ENCODE peak calls at places on chromosomes 4 and X, in four cellular contexts. B, S, R and V are unnamed samples.

GRCh38 chr4:123997116-123997515 is 600.5 kb downstream of the SPRY1 start:
- DNase-seq in B (peak; percentile 39), S (no peak), R (no peak), V (no peak)

GRCh38 chr4:37726666-37727065 is 40.5 kb upstream of the RELL1 start:
- DNase-seq in B (no peak), S (no peak), R (no peak), V (no peak)

GRCh38 chrX:23989689-23990088 is 37.3 kb downstream of the KLHL15 start:
- DNase-seq in B (no peak), S (no peak), R (no peak), V (no peak)

GRCh38 chrX:8673211-8673610 is 58.7 kb downstream of the ANOS1 start:
- DNase-seq in B (no peak), S (no peak), R (no peak), V (no peak)

GRCh38 chr4:26459756-26460530 is 30.3 kb downstream of the CCKAR start:
- DNase-seq in B (no peak), S (no peak), R (no peak), V (no peak)

GRCh38 chrX:102651968-102652744 is 873 bp downstream of the GPRASP1 start:
- DNase-seq in B (no peak), S (no peak), R (peak; percentile 75), V (peak; percentile 79)

GRCh38 chr4:16245241-16245640 is 19.0 kb upstream of the TAPT1 start:
- DNase-seq in B (no peak), S (no peak), R (no peak), V (no peak)

GRCh38 chr4:110614173-110614948 is 8.5 kb downstream of the PITX2 start:
- DNase-seq in B (no peak), S (no peak), R (no peak), V (no peak)

GRCh38 chr4:128468485-128468989 is 180.9 kb upstream of the PGRMC2 start:
- DNase-seq in B (no peak), S (peak; percentile 83), R (no peak), V (no peak)

GRCh38 chrX:140123446-140123845 is 158.1 kb upstream of the CXorf66 start:
- DNase-seq in B (no peak), S (no peak), R (no peak), V (no peak)

GRCh38 chrX:35842657-35843056 is 44.5 kb downstream of the MAGEB16 start:
- DNase-seq in B (no peak), S (no peak), R (no peak), V (no peak)

GRCh38 chr4:57410331-57411052 is 300.3 kb upstream of the IGFBP7 start:
- DNase-seq in B (no peak), S (no peak), R (no peak), V (no peak)

GRCh38 chrX:68710870-68711576 is 63.6 kb downstream of the STARD8 start:
- DNase-seq in B (peak; percentile 50), S (peak; percentile 41), R (no peak), V (no peak)

GRCh38 chr4:106478152-106478551 is 109.6 kb upstream of the GIMD1 start:
- DNase-seq in B (no peak), S (no peak), R (no peak), V (no peak)

GRCh38 chr4:15691346-15692140 is 9.9 kb downstream of the FAM200B start:
- DNase-seq in B (no peak), S (no peak), R (no peak), V (no peak)

GRCh38 chrX:111490683-111491082 is 20.8 kb upstream of the SERTM2 start:
- DNase-seq in B (no peak), S (no peak), R (no peak), V (no peak)

GRCh38 chrX:111492085-111492484 is 19.4 kb upstream of the SERTM2 start:
- DNase-seq in B (no peak), S (no peak), R (no peak), V (no peak)
- H3K4me1 ChIP-seq in B (no peaks in the 10 kb centered on the region), S (no peaks in the 10 kb centered on the region), R (no peaks in the 10 kb centered on the region), V (no peaks in the 10 kb centered on the region)

GRCh38 chr4:159366966-159367365 is 264.1 kb downstream of the RAPGEF2 start:
- DNase-seq in B (no peak), S (no peak), R (no peak), V (no peak)
- H3K4me3 ChIP-seq in B (no peak overlapping the region), S (no peak overlapping the region), R (no peak overlapping the region), V (no peak overlapping the region)

GRCh38 chr4:40195182-40196177 is 1.4 kb upstream of the RHOH start:
- DNase-seq in B (no peak), S (no peak), R (no peak), V (peak; percentile 19)
- H3K4me1 ChIP-seq in B (peaks cover 17% of the 10 kb centered on the region), S (no peaks in the 10 kb centered on the region), R (peaks cover 58% of the 10 kb centered on the region), V (peaks cover 23% of the 10 kb centered on the region)

GRCh38 chr4:85932371-85933305 is 427.2 kb downstream of the MAPK10 start:
- DNase-seq in B (no peak), S (peak; percentile 45), R (no peak), V (no peak)
- H3K4me3 ChIP-seq in B (no peak overlapping the region), S (peak overlapping the region; percentile 30), R (no peak overlapping the region), V (no peak overlapping the region)

DNA sequence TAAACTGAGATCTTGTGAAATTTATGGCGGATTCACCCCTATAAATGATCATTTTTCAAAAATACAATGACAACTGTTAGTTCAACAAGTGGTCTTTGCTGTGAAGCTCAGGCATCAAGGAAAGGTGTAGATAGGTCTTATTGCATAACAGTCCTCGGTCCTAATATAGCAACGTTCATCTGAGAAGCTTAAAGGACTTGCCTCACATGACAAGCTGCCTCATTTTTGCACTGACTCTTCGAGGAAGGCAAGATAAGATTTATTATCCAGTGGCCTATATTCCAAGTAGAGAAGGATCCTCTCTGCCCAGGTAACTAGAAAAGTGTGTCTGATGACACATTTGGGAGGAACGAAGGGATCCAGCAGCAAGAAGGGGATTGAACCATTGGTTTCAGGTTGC is 13.6 kb upstream of the DDX3X start:
- DNase-seq in B (no peak), S (no peak), R (no peak), V (no peak)
- H3K4me1 ChIP-seq in B (no peaks in the 10 kb centered on the region), S (no peaks in the 10 kb centered on the region), R (no peaks in the 10 kb centered on the region), V (no peaks in the 10 kb centered on the region)

GRCh38 chrX:19343462-19344206 is at the start of gene PDHA1:
- DNase-seq in B (peak; percentile 84), S (peak; percentile 90), R (peak; percentile 92), V (peak; percentile 94)

GRCh38 chrX:19344207-19344534 is 444 bp downstream of the PDHA1 start:
- DNase-seq in B (no peak), S (peak; percentile 24), R (no peak), V (no peak)

GRCh38 chrX:19343085-19343461 is 654 bp upstream of the PDHA1 start:
- DNase-seq in B (no peak), S (no peak), R (no peak), V (no peak)

GRCh38 chrX:19344661-19345060 is 934 bp downstream of the PDHA1 start:
- DNase-seq in B (no peak), S (no peak), R (no peak), V (no peak)

DNA sequence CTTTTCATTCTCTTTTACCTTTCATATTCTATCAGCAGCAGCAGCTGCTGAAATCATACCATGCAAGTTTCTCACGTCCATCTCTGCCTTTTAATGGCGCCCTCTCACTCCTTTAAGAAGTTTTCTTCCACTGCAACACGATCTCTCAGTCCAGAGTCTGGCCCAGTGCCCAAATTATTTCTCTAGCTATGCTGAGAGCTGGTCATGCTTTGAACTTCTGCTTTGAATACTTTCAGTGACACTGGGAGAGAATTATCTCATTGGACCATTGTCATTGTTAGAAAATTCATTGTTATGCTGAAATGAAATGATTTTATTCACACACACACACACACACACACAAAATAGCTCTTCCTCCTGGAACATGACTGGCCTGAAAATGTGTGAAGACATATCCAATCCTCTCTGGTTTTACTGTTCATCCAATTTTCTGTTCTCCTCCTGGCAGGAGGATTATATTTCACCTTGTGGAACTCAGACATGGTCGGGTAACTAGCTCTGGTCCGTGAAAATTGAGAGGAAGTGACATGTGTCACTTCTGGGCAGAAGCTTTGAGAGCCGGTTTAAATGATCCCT is 1.3 kb upstream of the PDHA1 start:
- DNase-seq in B (no peak), S (no peak), R (no peak), V (no peak)
- H3K4me3 ChIP-seq in B (no peak overlapping the region), S (no peak overlapping the region), R (no peak overlapping the region), V (no peak overlapping the region)

GRCh38 chrX:13099121-13099520 is 54.7 kb upstream of the FAM9C start:
- DNase-seq in B (no peak), S (no peak), R (no peak), V (no peak)
- H3K4me1 ChIP-seq in B (peaks cover 48% of the 10 kb centered on the region), S (peaks cover 13% of the 10 kb centered on the region), R (peaks cover 55% of the 10 kb centered on the region), V (peaks cover 31% of the 10 kb centered on the region)